ENCODE peak calls at places on chromosomes 11 and 22, in nine cellular contexts. One of them, this sample, is unnamed.

GRCh38 chr11:116412118-116412889 is 360.5 kb downstream of the BUD13 start:
- DNase-seq in upper lobe of right lung: no peak
- DNase-seq in GM10248: no peak
- DNase-seq in heart left ventricle: no peak
- DNase-seq in left ventricle myocardium inferior: no peak
- DNase-seq in AG04450: no peak
- DNase-seq in fibroblast of villous mesenchyme: no peak
- DNase-seq in transverse colon: no peak
- DNase-seq in HCT116: no peak
- DNase-seq in this sample: no peak

GRCh38 chr11:126404367-126404766 is 48.9 kb downstream of the ST3GAL4 start:
- DNase-seq in upper lobe of right lung: no peak
- DNase-seq in GM10248: no peak
- DNase-seq in heart left ventricle: no peak
- DNase-seq in left ventricle myocardium inferior: no peak
- DNase-seq in AG04450: no peak
- DNase-seq in fibroblast of villous mesenchyme: no peak
- DNase-seq in transverse colon: no peak
- DNase-seq in HCT116: no peak
- DNase-seq in this sample: no peak

GRCh38 chr11:73404048-73404447 is 27.8 kb downstream of the RELT start:
- DNase-seq in upper lobe of right lung: no peak
- DNase-seq in GM10248: peak
- DNase-seq in heart left ventricle: peak
- DNase-seq in left ventricle myocardium inferior: peak
- DNase-seq in AG04450: no peak
- DNase-seq in fibroblast of villous mesenchyme: peak
- DNase-seq in transverse colon: peak
- DNase-seq in HCT116: peak
- DNase-seq in this sample: no peak

GRCh38 chr22:38973289-38974169 is 8.6 kb upstream of the APOBEC3B start:
- DNase-seq in upper lobe of right lung: no peak
- DNase-seq in GM10248: peak
- DNase-seq in heart left ventricle: no peak
- DNase-seq in left ventricle myocardium inferior: no peak
- DNase-seq in AG04450: no peak
- DNase-seq in fibroblast of villous mesenchyme: peak
- DNase-seq in transverse colon: peak
- DNase-seq in HCT116: no peak
- DNase-seq in this sample: peak

GRCh38 chr11:8219257-8220021 is 44.2 kb downstream of the LMO1 start:
- DNase-seq in upper lobe of right lung: no peak
- DNase-seq in GM10248: peak
- DNase-seq in heart left ventricle: no peak
- DNase-seq in left ventricle myocardium inferior: no peak
- DNase-seq in AG04450: peak
- DNase-seq in fibroblast of villous mesenchyme: peak
- DNase-seq in transverse colon: peak
- DNase-seq in HCT116: peak
- DNase-seq in this sample: peak

GRCh38 chr11:44928807-44929206 is 21.9 kb downstream of the TP53I11 start:
- DNase-seq in upper lobe of right lung: no peak
- DNase-seq in GM10248: no peak
- DNase-seq in heart left ventricle: no peak
- DNase-seq in left ventricle myocardium inferior: no peak
- DNase-seq in AG04450: no peak
- DNase-seq in fibroblast of villous mesenchyme: no peak
- DNase-seq in transverse colon: no peak
- DNase-seq in HCT116: no peak
- DNase-seq in this sample: no peak

GRCh38 chr11:74462009-74462408 is 5.3 kb downstream of the KCNE3 start:
- DNase-seq in upper lobe of right lung: peak
- DNase-seq in GM10248: no peak
- DNase-seq in heart left ventricle: peak
- DNase-seq in left ventricle myocardium inferior: peak
- DNase-seq in AG04450: no peak
- DNase-seq in fibroblast of villous mesenchyme: peak
- DNase-seq in transverse colon: peak
- DNase-seq in HCT116: no peak
- DNase-seq in this sample: no peak

GRCh38 chr11:117220568-117220967 is 11.3 kb downstream of the PCSK7 start:
- DNase-seq in upper lobe of right lung: no peak
- DNase-seq in GM10248: no peak
- DNase-seq in heart left ventricle: peak
- DNase-seq in left ventricle myocardium inferior: peak
- DNase-seq in AG04450: no peak
- DNase-seq in fibroblast of villous mesenchyme: no peak
- DNase-seq in transverse colon: no peak
- DNase-seq in HCT116: no peak
- DNase-seq in this sample: no peak

GRCh38 chr11:17528181-17528691 is 16.0 kb downstream of the USH1C start:
- DNase-seq in upper lobe of right lung: no peak
- DNase-seq in GM10248: peak
- DNase-seq in heart left ventricle: no peak
- DNase-seq in left ventricle myocardium inferior: peak
- DNase-seq in AG04450: no peak
- DNase-seq in fibroblast of villous mesenchyme: peak
- DNase-seq in transverse colon: peak
- DNase-seq in HCT116: no peak
- DNase-seq in this sample: peak

GRCh38 chr11:120205596-120206161 is 5.2 kb upstream of the OAF start:
- DNase-seq in upper lobe of right lung: no peak
- DNase-seq in GM10248: no peak
- DNase-seq in heart left ventricle: peak
- DNase-seq in left ventricle myocardium inferior: no peak
- DNase-seq in AG04450: peak
- DNase-seq in fibroblast of villous mesenchyme: peak
- DNase-seq in transverse colon: no peak
- DNase-seq in HCT116: no peak
- DNase-seq in this sample: no peak

GRCh38 chr22:19995611-19996339 is 20.8 kb downstream of the ARVCF start:
- DNase-seq in upper lobe of right lung: no peak
- DNase-seq in GM10248: no peak
- DNase-seq in heart left ventricle: peak
- DNase-seq in left ventricle myocardium inferior: no peak
- DNase-seq in AG04450: no peak
- DNase-seq in fibroblast of villous mesenchyme: peak
- DNase-seq in transverse colon: no peak
- DNase-seq in HCT116: no peak
- DNase-seq in this sample: no peak

GRCh38 chr11:9470765-9471164 is 10.0 kb downstream of the ZNF143 start:
- DNase-seq in upper lobe of right lung: no peak
- DNase-seq in GM10248: no peak
- DNase-seq in heart left ventricle: no peak
- DNase-seq in left ventricle myocardium inferior: no peak
- DNase-seq in AG04450: no peak
- DNase-seq in fibroblast of villous mesenchyme: no peak
- DNase-seq in transverse colon: no peak
- DNase-seq in HCT116: no peak
- DNase-seq in this sample: no peak

GRCh38 chr11:75768112-75768908 is at the start of gene DGAT2:
- DNase-seq in upper lobe of right lung: peak
- DNase-seq in GM10248: peak
- DNase-seq in heart left ventricle: peak
- DNase-seq in left ventricle myocardium inferior: peak
- DNase-seq in AG04450: no peak
- DNase-seq in fibroblast of villous mesenchyme: peak
- DNase-seq in transverse colon: peak
- DNase-seq in HCT116: peak
- DNase-seq in this sample: peak
- TF ChIP-seq CTCF in upper lobe of right lung: peak
- TF ChIP-seq CTCF in GM10248: peak
- TF ChIP-seq CTCF in heart left ventricle: no peak
- TF ChIP-seq CTCF in left ventricle myocardium inferior: peak
- TF ChIP-seq CTCF in AG04450: no peak
- TF ChIP-seq CTCF in fibroblast of villous mesenchyme: no peak
- TF ChIP-seq CTCF in transverse colon: no peak
- TF ChIP-seq CTCF in HCT116: peak
- TF ChIP-seq CTCF in this sample: peak

GRCh38 chr11:67439321-67440228 is 2.1 kb upstream of the PTPRCAP start:
- DNase-seq in upper lobe of right lung: no peak
- DNase-seq in GM10248: no peak
- DNase-seq in heart left ventricle: no peak
- DNase-seq in left ventricle myocardium inferior: no peak
- DNase-seq in AG04450: no peak
- DNase-seq in fibroblast of villous mesenchyme: no peak
- DNase-seq in transverse colon: peak
- DNase-seq in HCT116: no peak
- DNase-seq in this sample: no peak
- TF ChIP-seq CTCF in upper lobe of right lung: no peak
- TF ChIP-seq CTCF in GM10248: peak
- TF ChIP-seq CTCF in heart left ventricle: no peak
- TF ChIP-seq CTCF in left ventricle myocardium inferior: no peak
- TF ChIP-seq CTCF in AG04450: peak
- TF ChIP-seq CTCF in fibroblast of villous mesenchyme: no peak
- TF ChIP-seq CTCF in transverse colon: no peak
- TF ChIP-seq CTCF in HCT116: peak
- TF ChIP-seq CTCF in this sample: no peak

GRCh38 chr11:6614446-6614845 is 2.4 kb upstream of the TAF10 start:
- DNase-seq in upper lobe of right lung: no peak
- DNase-seq in GM10248: no peak
- DNase-seq in heart left ventricle: no peak
- DNase-seq in left ventricle myocardium inferior: no peak
- DNase-seq in AG04450: no peak
- DNase-seq in fibroblast of villous mesenchyme: no peak
- DNase-seq in transverse colon: no peak
- DNase-seq in HCT116: no peak
- DNase-seq in this sample: no peak

GRCh38 chr11:6612008-6612815 is at the start of gene TAF10:
- DNase-seq in upper lobe of right lung: peak
- DNase-seq in GM10248: peak
- DNase-seq in heart left ventricle: peak
- DNase-seq in left ventricle myocardium inferior: peak
- DNase-seq in AG04450: peak
- DNase-seq in fibroblast of villous mesenchyme: peak
- DNase-seq in transverse colon: peak
- DNase-seq in HCT116: peak
- DNase-seq in this sample: peak

GRCh38 chr11:6615046-6615445 is 3.0 kb upstream of the TAF10 start:
- DNase-seq in upper lobe of right lung: no peak
- DNase-seq in GM10248: no peak
- DNase-seq in heart left ventricle: no peak
- DNase-seq in left ventricle myocardium inferior: no peak
- DNase-seq in AG04450: no peak
- DNase-seq in fibroblast of villous mesenchyme: no peak
- DNase-seq in transverse colon: no peak
- DNase-seq in HCT116: no peak
- DNase-seq in this sample: no peak

GRCh38 chr11:6612816-6613136 is 760 bp upstream of the TAF10 start:
- DNase-seq in upper lobe of right lung: no peak
- DNase-seq in GM10248: no peak
- DNase-seq in heart left ventricle: no peak
- DNase-seq in left ventricle myocardium inferior: no peak
- DNase-seq in AG04450: no peak
- DNase-seq in fibroblast of villous mesenchyme: no peak
- DNase-seq in transverse colon: peak
- DNase-seq in HCT116: peak
- DNase-seq in this sample: no peak

DNA sequence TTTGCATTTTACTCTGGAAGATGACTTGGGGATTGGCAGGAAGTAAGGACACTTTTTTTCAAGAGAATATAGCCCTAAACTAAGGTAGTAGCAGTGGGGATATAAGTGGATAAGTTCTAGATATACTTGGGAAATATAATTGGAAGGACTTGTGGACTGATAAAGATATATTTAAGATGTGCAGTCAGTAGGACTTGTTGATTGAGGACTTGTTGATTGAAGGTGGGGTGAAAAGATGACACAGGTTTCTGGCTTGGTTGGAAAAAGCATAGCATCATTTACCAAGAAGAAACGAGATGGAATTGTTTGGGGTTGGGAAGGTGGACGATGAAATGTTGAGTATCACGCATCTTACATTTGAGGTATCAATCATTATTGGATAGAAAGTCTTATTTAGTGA is 1.5 kb upstream of the TAF10 start:
- DNase-seq in upper lobe of right lung: no peak
- DNase-seq in GM10248: no peak
- DNase-seq in heart left ventricle: no peak
- DNase-seq in left ventricle myocardium inferior: no peak
- DNase-seq in AG04450: no peak
- DNase-seq in fibroblast of villous mesenchyme: no peak
- DNase-seq in transverse colon: no peak
- DNase-seq in HCT116: no peak
- DNase-seq in this sample: no peak
- TF ChIP-seq CTCF in upper lobe of right lung: no peak
- TF ChIP-seq CTCF in GM10248: no peak
- TF ChIP-seq CTCF in heart left ventricle: no peak
- TF ChIP-seq CTCF in left ventricle myocardium inferior: no peak
- TF ChIP-seq CTCF in AG04450: no peak
- TF ChIP-seq CTCF in fibroblast of villous mesenchyme: no peak
- TF ChIP-seq CTCF in transverse colon: no peak
- TF ChIP-seq CTCF in HCT116: no peak
- TF ChIP-seq CTCF in this sample: no peak

DNA sequence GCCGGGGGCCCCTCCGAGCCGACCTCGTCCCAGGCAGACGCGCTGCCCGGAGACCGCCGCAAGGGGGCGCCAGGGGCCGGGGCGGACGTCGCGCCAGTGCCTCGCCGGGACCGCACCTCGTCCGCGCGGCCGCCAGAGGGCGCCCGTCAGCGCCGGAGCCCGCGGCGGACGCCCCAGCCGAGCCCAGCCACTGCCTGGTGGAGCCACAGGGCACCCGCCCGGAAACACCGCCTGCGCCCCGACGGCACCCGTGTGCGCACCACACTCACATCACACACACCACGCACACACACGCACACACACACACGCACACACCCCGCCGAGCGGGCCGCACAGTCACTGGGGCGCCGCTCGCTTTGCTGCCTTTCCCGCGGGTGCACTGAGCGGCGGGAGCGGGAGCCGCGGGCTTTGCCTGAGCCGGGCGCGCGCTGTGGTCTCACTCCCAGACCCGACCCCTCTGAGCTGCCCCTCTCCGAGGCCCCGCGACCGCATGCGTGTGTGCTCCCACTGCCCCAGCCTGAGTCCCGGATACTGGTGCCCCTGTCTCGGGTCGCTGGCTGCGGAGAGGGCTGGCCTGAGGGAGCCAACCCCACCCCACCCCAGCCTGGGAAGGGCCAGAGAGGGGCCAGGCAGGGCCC is 449.3 kb downstream of the OPCML start:
- DNase-seq in upper lobe of right lung: peak
- DNase-seq in GM10248: peak
- DNase-seq in heart left ventricle: peak
- DNase-seq in left ventricle myocardium inferior: peak
- DNase-seq in AG04450: no peak
- DNase-seq in fibroblast of villous mesenchyme: no peak
- DNase-seq in transverse colon: peak
- DNase-seq in HCT116: no peak
- DNase-seq in this sample: peak
- TF ChIP-seq CTCF in upper lobe of right lung: peak
- TF ChIP-seq CTCF in GM10248: peak
- TF ChIP-seq CTCF in heart left ventricle: peak
- TF ChIP-seq CTCF in left ventricle myocardium inferior: peak
- TF ChIP-seq CTCF in AG04450: peak
- TF ChIP-seq CTCF in fibroblast of villous mesenchyme: peak
- TF ChIP-seq CTCF in transverse colon: no peak
- TF ChIP-seq CTCF in HCT116: no peak
- TF ChIP-seq CTCF in this sample: peak

GRCh38 chr11:86164106-86164505 is 80.4 kb upstream of the EED start:
- DNase-seq in upper lobe of right lung: no peak
- DNase-seq in GM10248: no peak
- DNase-seq in heart left ventricle: no peak
- DNase-seq in left ventricle myocardium inferior: no peak
- DNase-seq in AG04450: no peak
- DNase-seq in fibroblast of villous mesenchyme: no peak
- DNase-seq in transverse colon: no peak
- DNase-seq in HCT116: no peak
- DNase-seq in this sample: no peak
- TF ChIP-seq CTCF in upper lobe of right lung: no peak
- TF ChIP-seq CTCF in GM10248: no peak
- TF ChIP-seq CTCF in heart left ventricle: no peak
- TF ChIP-seq CTCF in left ventricle myocardium inferior: no peak
- TF ChIP-seq CTCF in AG04450: no peak
- TF ChIP-seq CTCF in fibroblast of villous mesenchyme: no peak
- TF ChIP-seq CTCF in transverse colon: no peak
- TF ChIP-seq CTCF in HCT116: no peak
- TF ChIP-seq CTCF in this sample: no peak